ENCODE peak calls at places on chromosome 20, in nine cellular contexts. O is cardiac muscle cell; L is stimulated activated CD8-positive, alpha-beta memory T cell treated with anti-CD3 and anti-CD28 coated beads, Interleukin-2, amount 100 ng/mL, for 48 hours; S is caudate nucleus; Q is NCI-H1092 treated with DMSO at 0.1 percent for 48 hours; J is NCI-H1694; T is gastrocnemius medialis; U is ovary; V is cardiac septum. F is an unnamed sample.

GRCh38 chr20:57618766-57619052 is 1.5 kb downstream of the ZBP1 start:
- DNase-seq in O (no peak), L (no peak), S (no peak), Q (no peak), J (no peak), T (no peak), U (no peak), V (no peak), F (no peak)

GRCh38 chr20:40741507-40742106 is 52.6 kb upstream of the MAFB start:
- DNase-seq in O (peak), L (peak), S (no peak), Q (peak), J (peak), T (no peak), U (no peak), V (no peak), F (peak)

GRCh38 chr20:53394433-53394832 is 199.2 kb downstream of the ZNF217 start:
- DNase-seq in O (no peak), L (no peak), S (no peak), Q (no peak), J (no peak), T (no peak), U (no peak), V (no peak), F (no peak)

GRCh38 chr20:50191065-50191565 is 485 bp downstream of the CEBPB start:
- DNase-seq in O (no peak), L (peak), S (peak), Q (peak), J (no peak), T (no peak), U (no peak), V (peak), F (peak)

GRCh38 chr20:4944518-4944917 is 56.8 kb downstream of the SLC23A2 start:
- DNase-seq in O (peak), L (no peak), S (no peak), Q (no peak), J (no peak), T (no peak), U (no peak), V (no peak), F (peak)

GRCh38 chr20:49306903-49307336 is 29.1 kb upstream of the ZNFX1 start:
- DNase-seq in O (no peak), L (no peak), S (no peak), Q (no peak), J (no peak), T (no peak), U (no peak), V (no peak), F (peak)

GRCh38 chr20:59178983-59179595 is 15.5 kb downstream of the ZNF831 start:
- DNase-seq in O (no peak), L (no peak), S (no peak), Q (no peak), J (no peak), T (no peak), U (no peak), V (no peak), F (no peak)

GRCh38 chr20:53917145-53918009 is 153.0 kb downstream of the BCAS1 start:
- DNase-seq in O (peak), L (no peak), S (no peak), Q (no peak), J (no peak), T (no peak), U (peak), V (no peak), F (no peak)

F was measured in NCI-H524.